ENCODE peak calls at places on chromosomes 6 and 20, in ten cellular contexts. W, I, J, S, T, V, O, G, N and Y are unnamed samples.

GRCh38 chr6:167937948-167938911 is 59.2 kb upstream of the KIF25 start:
- DNase-seq in W (no peak), I (no peak), J (no peak), S (peak), T (no peak), V (no peak), O (no peak), G (no peak), N (no peak), Y (no peak)

GRCh38 chr6:162459985-162460384 is 267.6 kb downstream of the PRKN start:
- DNase-seq in W (no peak), I (no peak), J (no peak), S (no peak), T (no peak), V (no peak), O (no peak), G (no peak), N (no peak), Y (no peak)

GRCh38 chr6:51214442-51214841 is 395.8 kb downstream of the TFAP2B start:
- DNase-seq in W (no peak), I (no peak), J (no peak), S (no peak), T (no peak), V (no peak), O (no peak), G (no peak), N (no peak), Y (no peak)

GRCh38 chr6:41658551-41659069 is 20.3 kb downstream of the MDFI start:
- DNase-seq in W (no peak), I (no peak), J (no peak), S (no peak), T (no peak), V (no peak), O (no peak), G (no peak), N (no peak), Y (no peak)

GRCh38 chr20:59749293-59749680 is 144.9 kb downstream of the PHACTR3 start:
- DNase-seq in W (no peak), I (no peak), J (no peak), S (no peak), T (no peak), V (no peak), O (no peak), G (peak), N (peak), Y (no peak)

GRCh38 chr6:110688661-110689268 is 126.5 kb downstream of the CDK19 start:
- DNase-seq in W (no peak), I (no peak), J (no peak), S (no peak), T (no peak), V (no peak), O (no peak), G (no peak), N (no peak), Y (no peak)

GRCh38 chr20:8720089-8720488 is 348.8 kb upstream of the PLCB4 start:
- DNase-seq in W (no peak), I (no peak), J (no peak), S (no peak), T (no peak), V (no peak), O (no peak), G (peak), N (peak), Y (no peak)

GRCh38 chr20:21397341-21398108 is at the start of gene NKX2-4:
- DNase-seq in W (no peak), I (no peak), J (no peak), S (no peak), T (no peak), V (peak), O (peak), G (no peak), N (no peak), Y (no peak)

GRCh38 chr6:1708820-1709612 is 99.3 kb downstream of the FOXC1 start:
- DNase-seq in W (no peak), I (no peak), J (no peak), S (no peak), T (peak), V (no peak), O (no peak), G (no peak), N (no peak), Y (no peak)

GRCh38 chr6:38638941-38639497 is 710 bp downstream of the BTBD9 start:
- DNase-seq in W (peak), I (peak), J (no peak), S (peak), T (peak), V (no peak), O (peak), G (peak), N (peak), Y (peak)

GRCh38 chr6:7593234-7593633 is 3.2 kb downstream of the SNRNP48 start:
- DNase-seq in W (no peak), I (no peak), J (no peak), S (no peak), T (no peak), V (no peak), O (no peak), G (no peak), N (no peak), Y (no peak)

GRCh38 chr6:71386215-71386614 is 97.6 kb downstream of the OGFRL1 start:
- DNase-seq in W (no peak), I (no peak), J (no peak), S (no peak), T (no peak), V (no peak), O (no peak), G (no peak), N (no peak), Y (no peak)
- TF ChIP-seq CTCF in W (no peak), I (no peak), J (no peak), S (no peak), T (no peak), V (no peak), O (no peak), G (no peak), N (no peak), Y (no peak)

GRCh38 chr20:560680-561079 is 17.1 kb upstream of the CSNK2A1 start:
- DNase-seq in W (no peak), I (no peak), J (no peak), S (no peak), T (no peak), V (no peak), O (no peak), G (no peak), N (no peak), Y (no peak)

GRCh38 chr20:564195-564594 is 20.6 kb upstream of the CSNK2A1 start:
- DNase-seq in W (no peak), I (no peak), J (no peak), S (no peak), T (no peak), V (no peak), O (no peak), G (no peak), N (no peak), Y (no peak)

GRCh38 chr20:558117-558516 is 14.5 kb upstream of the CSNK2A1 start:
- DNase-seq in W (no peak), I (no peak), J (no peak), S (no peak), T (no peak), V (no peak), O (no peak), G (no peak), N (no peak), Y (no peak)

GRCh38 chr20:562232-562897 is 18.8 kb upstream of the CSNK2A1 start:
- DNase-seq in W (no peak), I (no peak), J (no peak), S (no peak), T (no peak), V (no peak), O (no peak), G (no peak), N (no peak), Y (no peak)

GRCh38 chr20:561437-562231 is 18.0 kb upstream of the CSNK2A1 start:
- DNase-seq in W (no peak), I (peak), J (peak), S (no peak), T (no peak), V (peak), O (peak), G (peak), N (peak), Y (peak)
- TF ChIP-seq CTCF in W (peak), I (peak), J (peak), S (peak), T (peak), V (peak), O (peak), G (peak), N (peak), Y (peak)

GRCh38 chr6:143174951-143175350 is 114.3 kb downstream of the AIG1 start:
- DNase-seq in W (no peak), I (no peak), J (no peak), S (no peak), T (no peak), V (no peak), O (no peak), G (no peak), N (no peak), Y (no peak)

GRCh38 chr6:143177706-143178105 is 117.0 kb downstream of the AIG1 start:
- DNase-seq in W (no peak), I (no peak), J (no peak), S (no peak), T (no peak), V (no peak), O (no peak), G (no peak), N (no peak), Y (no peak)

GRCh38 chr6:143174516-143174915 is 113.8 kb downstream of the AIG1 start:
- DNase-seq in W (no peak), I (no peak), J (no peak), S (no peak), T (no peak), V (no peak), O (no peak), G (no peak), N (no peak), Y (no peak)

GRCh38 chr6:143179096-143179495 is 118.4 kb downstream of the AIG1 start:
- DNase-seq in W (no peak), I (no peak), J (no peak), S (no peak), T (no peak), V (no peak), O (no peak), G (no peak), N (no peak), Y (no peak)

DNA sequence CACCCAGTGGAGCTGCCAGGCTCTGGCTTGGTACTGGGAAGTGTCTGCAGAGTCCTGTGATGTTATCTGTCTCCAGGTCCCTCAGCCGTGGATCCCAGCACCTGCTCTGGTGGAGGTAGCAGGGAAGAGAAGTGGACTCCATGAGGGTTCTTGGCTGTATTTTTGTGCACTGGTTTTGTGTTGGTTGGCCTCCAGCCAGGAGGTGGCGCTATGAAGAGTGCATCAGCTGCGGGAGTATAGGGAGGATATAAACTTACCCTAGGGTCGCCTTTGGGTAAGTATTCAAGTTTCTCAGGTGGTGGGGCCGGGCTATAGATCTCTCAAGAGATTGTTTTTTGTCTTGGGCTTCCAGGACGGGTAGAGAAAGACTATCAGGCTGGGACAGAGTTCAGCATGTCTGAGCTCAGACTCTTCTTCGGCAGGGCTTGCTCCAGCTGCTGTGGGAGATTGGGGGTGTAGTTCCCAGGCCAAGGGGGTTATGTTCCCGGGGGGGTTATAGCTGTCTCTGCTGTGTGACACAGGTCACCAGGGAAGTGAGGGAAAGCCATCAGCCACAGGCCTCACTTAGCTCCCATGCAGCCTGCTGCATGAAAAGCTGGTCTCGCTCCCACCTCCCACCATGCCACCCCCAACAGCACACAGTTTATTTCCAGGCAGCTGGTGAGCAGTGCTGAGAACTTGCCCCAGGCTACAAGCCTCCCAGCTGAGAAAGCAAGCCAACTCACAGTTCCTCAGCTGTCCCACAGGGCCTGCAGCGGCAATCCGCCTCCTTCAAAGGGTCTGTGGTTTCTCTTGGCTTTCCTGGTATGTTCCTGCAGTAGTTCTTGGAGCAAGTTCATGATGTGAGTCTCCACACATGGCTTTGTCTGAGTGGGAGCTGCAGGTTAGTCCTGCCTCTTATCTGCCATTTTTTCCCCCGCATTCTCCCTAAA is 115.7 kb downstream of the AIG1 start:
- DNase-seq in W (no peak), I (no peak), J (no peak), S (peak), T (peak), V (peak), O (no peak), G (peak), N (peak), Y (no peak)
- TF ChIP-seq CTCF in W (no peak), I (no peak), J (no peak), S (peak), T (peak), V (no peak), O (no peak), G (peak), N (no peak), Y (no peak)

GRCh38 chr6:117781550-117781949 is 106.3 kb downstream of the NUS1 start:
- DNase-seq in W (no peak), I (no peak), J (no peak), S (no peak), T (no peak), V (no peak), O (no peak), G (no peak), N (no peak), Y (no peak)

GRCh38 chr6:117771403-117771802 is 96.1 kb downstream of the NUS1 start:
- DNase-seq in W (no peak), I (no peak), J (no peak), S (no peak), T (no peak), V (no peak), O (no peak), G (no peak), N (no peak), Y (peak)

GRCh38 chr6:117776441-117776840 is 101.2 kb downstream of the NUS1 start:
- DNase-seq in W (no peak), I (no peak), J (no peak), S (no peak), T (no peak), V (no peak), O (no peak), G (peak), N (no peak), Y (no peak)
- TF ChIP-seq CTCF in W (no peak), I (no peak), J (peak), S (peak), T (no peak), V (no peak), O (peak), G (no peak), N (peak), Y (no peak)

GRCh38 chr6:135540207-135540877 is 42.8 kb upstream of the AHI1 start:
- DNase-seq in W (no peak), I (no peak), J (no peak), S (no peak), T (no peak), V (no peak), O (peak), G (peak), N (peak), Y (no peak)
- TF ChIP-seq CTCF in W (no peak), I (no peak), J (peak), S (no peak), T (peak), V (no peak), O (peak), G (peak), N (peak), Y (peak)

GRCh38 chr6:142756215-142756630 is 188.8 kb downstream of the HIVEP2 start:
- DNase-seq in W (no peak), I (no peak), J (no peak), S (peak), T (no peak), V (no peak), O (no peak), G (peak), N (peak), Y (no peak)
- TF ChIP-seq CTCF in W (no peak), I (no peak), J (no peak), S (peak), T (no peak), V (no peak), O (no peak), G (no peak), N (peak), Y (no peak)